ENCODE peak calls at places on chromosomes 11 and 22, in seven cellular contexts. L is neural progenitor cell, U is ELR, S is GM10248, K is AG08395, G is tibial nerve, T is NCI-H1417. P is an unnamed sample.

GRCh38 chr11:120404495-120404894 is 68.3 kb downstream of the ARHGEF12 start:
- DNase-seq in L (peak), U (no peak), S (no peak), K (no peak), G (no peak), T (no peak), P (no peak)

GRCh38 chr22:43432883-43433415 is 21.1 kb downstream of the MPPED1 start:
- DNase-seq in L (no peak), U (no peak), S (no peak), K (no peak), G (no peak), T (no peak), P (no peak)

GRCh38 chr11:86523738-86524602 is 148.4 kb downstream of the ME3 start:
- DNase-seq in L (no peak), U (peak), S (no peak), K (peak), G (no peak), T (no peak), P (peak)

GRCh38 chr11:125979521-125979920 is 33.7 kb downstream of the VSIG10L2 start:
- DNase-seq in L (no peak), U (no peak), S (no peak), K (no peak), G (no peak), T (no peak), P (no peak)

GRCh38 chr11:46381836-46382643 is 571 bp downstream of the MDK start:
- DNase-seq in L (peak), U (peak), S (peak), K (no peak), G (no peak), T (peak), P (peak)

GRCh38 chr11:33507967-33508366 is 192.7 kb downstream of the C11orf91 start:
- DNase-seq in L (peak), U (peak), S (no peak), K (peak), G (no peak), T (peak), P (no peak)

GRCh38 chr11:102318469-102318868 is 1.2 kb downstream of the BIRC3 start:
- DNase-seq in L (no peak), U (peak), S (no peak), K (peak), G (no peak), T (no peak), P (no peak)

GRCh38 chr11:1827931-1828330 is 6.9 kb upstream of the SYT8 start:
- DNase-seq in L (no peak), U (no peak), S (no peak), K (no peak), G (no peak), T (no peak), P (no peak)

GRCh38 chr11:1888811-1889526 is 2.7 kb downstream of the PRR33 start:
- DNase-seq in L (no peak), U (no peak), S (no peak), K (no peak), G (no peak), T (no peak), P (no peak)

GRCh38 chr11:58127350-58127749 is 2.0 kb upstream of the OR9I1 start:
- DNase-seq in L (no peak), U (no peak), S (no peak), K (no peak), G (no peak), T (no peak), P (no peak)

GRCh38 chr11:115905331-115905730 is 401.1 kb upstream of the CADM1 start:
- DNase-seq in L (no peak), U (peak), S (no peak), K (no peak), G (no peak), T (no peak), P (no peak)

GRCh38 chr11:50174189-50174588 is 141.5 kb downstream of the OR4C45 start:
- DNase-seq in L (no peak), U (peak), S (no peak), K (no peak), G (no peak), T (no peak), P (peak)

GRCh38 chr22:49499433-49500075 is 328.1 kb downstream of the BRD1 start:
- DNase-seq in L (no peak), U (no peak), S (no peak), K (no peak), G (no peak), T (no peak), P (no peak)

GRCh38 chr11:35133656-35134055 is 5.3 kb upstream of the CD44 start:
- DNase-seq in L (no peak), U (no peak), S (no peak), K (no peak), G (no peak), T (no peak), P (no peak)

GRCh38 chr11:125517116-125517804 is 21.2 kb upstream of the FEZ1 start:
- DNase-seq in L (peak), U (peak), S (no peak), K (peak), G (no peak), T (no peak), P (peak)

GRCh38 chr22:29733362-29734322 is 13.8 kb downstream of the CABP7 start:
- DNase-seq in L (no peak), U (no peak), S (no peak), K (no peak), G (no peak), T (peak), P (no peak)

GRCh38 chr11:127966821-127967220 is 620.5 kb downstream of the ETS1 start:
- DNase-seq in L (no peak), U (no peak), S (no peak), K (no peak), G (no peak), T (no peak), P (no peak)

GRCh38 chr11:104126464-104126863 is 37.5 kb downstream of the PDGFD start:
- DNase-seq in L (no peak), U (no peak), S (no peak), K (no peak), G (no peak), T (no peak), P (no peak)

GRCh38 chr11:9609841-9610240 is 36.4 kb downstream of the WEE1 start:
- DNase-seq in L (no peak), U (no peak), S (no peak), K (no peak), G (no peak), T (no peak), P (no peak)

GRCh38 chr11:19905280-19905853 is 192.7 kb downstream of the NAV2 start:
- DNase-seq in L (peak), U (peak), S (no peak), K (peak), G (no peak), T (peak), P (peak)

GRCh38 chr11:61118004-61118403 is 15.7 kb downstream of the CD5 start:
- DNase-seq in L (no peak), U (no peak), S (no peak), K (no peak), G (no peak), T (no peak), P (no peak)

P was measured in hepatic stellate cell.